ENCODE peak calls at places on chromosomes 7 and 10, in ten cellular contexts. A, Y, C, L, N, T, G, Q, I and V are unnamed samples. For H3K27me3 and H3K36me3, the result is how much of the 10 kb centered on the place peaks cover.

GRCh38 chr10:80535671-80536360 is 1.9 kb upstream of the SH2D4B start:
- DNase-seq in A (no peak), Y (no peak), C (peak), L (peak), N (peak), T (peak), G (no peak), Q (peak), I (peak), V (peak)

GRCh38 chr10:58578366-58578765 is 65.7 kb downstream of the BICC1 start:
- DNase-seq in A (no peak), Y (no peak), C (no peak), L (no peak), N (no peak), T (no peak), G (no peak), Q (no peak), I (no peak), V (no peak)

GRCh38 chr10:102780246-102780645 is 36.5 kb downstream of the WBP1L start:
- DNase-seq in A (no peak), Y (no peak), C (no peak), L (peak), N (no peak), T (no peak), G (no peak), Q (no peak), I (no peak), V (no peak)

GRCh38 chr10:43857206-43857952 is 208.7 kb upstream of the ZNF32 start:
- DNase-seq in A (no peak), Y (no peak), C (no peak), L (peak), N (no peak), T (peak), G (peak), Q (no peak), I (no peak), V (no peak)

GRCh38 chr10:61047011-61047410 is 103.0 kb upstream of the RHOBTB1 start:
- DNase-seq in A (no peak), Y (no peak), C (no peak), L (no peak), N (no peak), T (peak), G (no peak), Q (no peak), I (no peak), V (no peak)

GRCh38 chr10:64396105-64396504 is 874.9 kb downstream of the REEP3 start:
- DNase-seq in A (no peak), Y (peak), C (no peak), L (peak), N (no peak), T (no peak), G (no peak), Q (no peak), I (no peak), V (no peak)

GRCh38 chr7:28106316-28106957 is 74.2 kb downstream of the JAZF1 start:
- DNase-seq in A (no peak), Y (no peak), C (no peak), L (peak), N (peak), T (no peak), G (no peak), Q (peak), I (no peak), V (no peak)

GRCh38 chr7:28135296-28135695 is 45.3 kb downstream of the JAZF1 start:
- DNase-seq in A (no peak), Y (no peak), C (no peak), L (peak), N (no peak), T (no peak), G (no peak), Q (no peak), I (no peak), V (no peak)

GRCh38 chr7:229184-229964 is 37.0 kb downstream of the FAM20C start:
- DNase-seq in A (peak), Y (no peak), C (peak), L (peak), N (peak), T (no peak), G (no peak), Q (peak), I (no peak), V (no peak)

GRCh38 chr10:28315140-28315539 is 12.3 kb upstream of the MPP7 start:
- DNase-seq in A (no peak), Y (no peak), C (no peak), L (no peak), N (no peak), T (no peak), G (no peak), Q (no peak), I (no peak), V (no peak)
- H3K27me3 ChIP-seq in A (under half), Y (under half), C (under half), L (under half), N (under half), T (under half), G (under half), Q (under half), I (under half), V (under half)

GRCh38 chr10:32307609-32308008 is 39.3 kb downstream of the EPC1 start:
- DNase-seq in A (no peak), Y (no peak), C (no peak), L (no peak), N (no peak), T (no peak), G (no peak), Q (no peak), I (no peak), V (no peak)
- H3K4me3 ChIP-seq in A (no peak), Y (no peak), C (no peak), L (no peak), N (no peak), T (no peak), G (no peak), Q (no peak), I (no peak), V (no peak)

GRCh38 chr7:135181261-135181928 is 10.9 kb upstream of the CYREN start:
- DNase-seq in A (no peak), Y (no peak), C (no peak), L (no peak), N (no peak), T (no peak), G (no peak), Q (no peak), I (no peak), V (no peak)

GRCh38 chr7:135180122-135180521 is 9.6 kb upstream of the CYREN start:
- DNase-seq in A (no peak), Y (no peak), C (no peak), L (no peak), N (no peak), T (no peak), G (no peak), Q (no peak), I (no peak), V (no peak)

GRCh38 chr7:135178364-135178763 is 7.9 kb upstream of the CYREN start:
- DNase-seq in A (no peak), Y (no peak), C (no peak), L (no peak), N (no peak), T (no peak), G (no peak), Q (no peak), I (no peak), V (no peak)

GRCh38 chr7:135177021-135177696 is 6.7 kb upstream of the CYREN start:
- DNase-seq in A (no peak), Y (peak), C (no peak), L (no peak), N (no peak), T (no peak), G (no peak), Q (no peak), I (no peak), V (no peak)

GRCh38 chr7:135179321-135179925 is 8.9 kb upstream of the CYREN start:
- DNase-seq in A (no peak), Y (no peak), C (no peak), L (no peak), N (no peak), T (no peak), G (no peak), Q (no peak), I (no peak), V (no peak)
- H3K36me3 ChIP-seq in A (under half), Y (under half), C (under half), L (under half), N (under half), T (under half), G (under half), Q (under half), I (under half), V (under half)

GRCh38 chr10:16521311-16522016 is at the start of gene C1QL3:
- DNase-seq in A (no peak), Y (peak), C (peak), L (peak), N (no peak), T (no peak), G (peak), Q (no peak), I (peak), V (peak)

GRCh38 chr10:16518822-16519221 is 2.9 kb downstream of the C1QL3 start:
- DNase-seq in A (no peak), Y (no peak), C (no peak), L (no peak), N (no peak), T (no peak), G (peak), Q (no peak), I (no peak), V (peak)

GRCh38 chr10:16520900-16521299 is 779 bp downstream of the C1QL3 start:
- DNase-seq in A (no peak), Y (peak), C (peak), L (peak), N (no peak), T (no peak), G (peak), Q (no peak), I (peak), V (peak)

GRCh38 chr10:16519250-16519907 is 2.3 kb downstream of the C1QL3 start:
- DNase-seq in A (no peak), Y (peak), C (no peak), L (no peak), N (no peak), T (no peak), G (no peak), Q (no peak), I (peak), V (peak)

GRCh38 chr10:16519908-16520861 is 1.5 kb downstream of the C1QL3 start:
- DNase-seq in A (no peak), Y (peak), C (peak), L (no peak), N (no peak), T (no peak), G (peak), Q (no peak), I (peak), V (peak)
- H3K27me3 ChIP-seq in A (under half), Y (under half), C (half or more), L (under half), N (under half), T (under half), G (under half), Q (under half), I (half or more), V (under half)

GRCh38 chr10:28202941-28203352 is 99.9 kb downstream of the MPP7 start:
- DNase-seq in A (peak), Y (no peak), C (no peak), L (peak), N (peak), T (no peak), G (no peak), Q (peak), I (no peak), V (no peak)

GRCh38 chr10:28200804-28201203 is 102.1 kb downstream of the MPP7 start:
- DNase-seq in A (no peak), Y (no peak), C (no peak), L (no peak), N (no peak), T (no peak), G (no peak), Q (no peak), I (no peak), V (no peak)

GRCh38 chr10:28207799-28208198 is 95.1 kb downstream of the MPP7 start:
- DNase-seq in A (no peak), Y (no peak), C (no peak), L (no peak), N (no peak), T (no peak), G (no peak), Q (no peak), I (no peak), V (no peak)

GRCh38 chr10:28201666-28202400 is 101.0 kb downstream of the MPP7 start:
- DNase-seq in A (no peak), Y (no peak), C (no peak), L (peak), N (no peak), T (no peak), G (no peak), Q (no peak), I (no peak), V (no peak)
- H3K4me3 ChIP-seq in A (no peak), Y (no peak), C (no peak), L (no peak), N (no peak), T (no peak), G (no peak), Q (no peak), I (no peak), V (no peak)

GRCh38 chr10:133287832-133288500 is 11.3 kb upstream of the ADAM8 start:
- DNase-seq in A (no peak), Y (no peak), C (no peak), L (no peak), N (no peak), T (no peak), G (no peak), Q (no peak), I (no peak), V (no peak)
- H3K36me3 ChIP-seq in A (half or more), Y (under half), C (under half), L (half or more), N (under half), T (under half), G (under half), Q (half or more), I (under half), V (under half)